ENCODE peak calls at places on chromosomes 3 and 15, in five cellular contexts. Z, J, F, S and V are unnamed samples. For H3K4me1, the result is how much of the 10 kb centered on the place peaks cover.

GRCh38 chr3:104956620-104957345 is 409.9 kb upstream of the ALCAM start:
- DNase-seq in J (no peak), S (no peak), Z (no peak), F (no peak), V (peak)

GRCh38 chr3:125037498-125038150 is 18.2 kb downstream of the HEG1 start:
- DNase-seq in S (no peak), Z (no peak), F (peak), J (no peak), V (no peak)

GRCh38 chr3:40828741-40829415 is 304.1 kb downstream of the ZNF621 start:
- DNase-seq in J (no peak), F (no peak), Z (no peak), S (no peak), V (no peak)

GRCh38 chr3:113287111-113287817 is 75.9 kb downstream of the BOC start:
- DNase-seq in F (peak), S (no peak), J (no peak), Z (no peak), V (no peak)

GRCh38 chr3:65732060-65732933 is 306.4 kb downstream of the MAGI1 start:
- DNase-seq in S (no peak), Z (no peak), F (peak), J (peak), V (peak)

GRCh38 chr3:2504912-2505311 is 406.2 kb downstream of the CNTN4 start:
- DNase-seq in Z (no peak), F (no peak), J (no peak), S (no peak), V (no peak)

GRCh38 chr3:197306374-197307086 is 8.1 kb upstream of the DLG1 start:
- DNase-seq in Z (no peak), F (peak), S (no peak), J (no peak), V (no peak)

GRCh38 chr3:28973621-28974020 is 307.2 kb upstream of the RBMS3 start:
- DNase-seq in Z (no peak), S (no peak), F (peak), J (no peak), V (no peak)

GRCh38 chr15:47331796-47332480 is 385.4 kb upstream of the SEMA6D start:
- DNase-seq in J (no peak), S (no peak), F (peak), Z (no peak), V (no peak)

GRCh38 chr3:28978092-28978491 is 302.8 kb upstream of the RBMS3 start:
- DNase-seq in J (no peak), S (no peak), F (no peak), Z (no peak), V (no peak)

GRCh38 chr3:196533260-196533681 is 18.1 kb upstream of the SMCO1 start:
- DNase-seq in F (peak), J (no peak), S (no peak), Z (no peak), V (peak)

GRCh38 chr3:138032567-138032966 is 22.6 kb downstream of the CLDN18 start:
- DNase-seq in Z (no peak), F (no peak), S (no peak), J (no peak), V (no peak)

GRCh38 chr3:23202921-23203650 is at the start of gene UBE2E2:
- DNase-seq in Z (peak), S (peak), J (peak), F (peak), V (peak)

GRCh38 chr3:129567176-129567705 is 24.3 kb downstream of the H1-8 start:
- DNase-seq in S (no peak), F (no peak), J (no peak), Z (peak), V (no peak)

GRCh38 chr3:57727096-57727495 is 29.0 kb upstream of the SLMAP start:
- DNase-seq in J (no peak), S (no peak), F (no peak), Z (no peak), V (no peak)

DNA sequence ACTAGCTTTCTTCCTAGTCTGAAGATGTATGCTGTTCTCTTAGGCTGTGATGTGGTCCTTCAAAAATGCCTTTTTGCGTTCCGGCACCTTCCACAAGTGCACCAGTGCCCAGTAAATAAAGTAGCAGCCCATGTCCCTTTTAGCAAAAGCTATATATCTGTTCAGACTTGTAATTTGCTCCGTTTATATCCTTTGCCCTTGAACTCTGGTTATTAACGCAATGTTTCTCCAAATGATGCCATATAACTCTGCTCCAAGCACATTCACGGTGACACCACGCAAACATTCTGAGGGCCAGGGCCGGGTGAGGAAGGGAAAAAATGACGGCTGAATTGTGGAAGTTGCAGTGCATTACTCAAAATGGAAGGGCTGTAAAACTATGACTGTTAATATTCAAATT is 1001.1 kb upstream of the NR2F2 start:
- DNase-seq in J (no peak), Z (no peak), F (no peak), S (no peak), V (no peak)
- H3K4me1 ChIP-seq in J (under half), Z (under half), F (under half), S (under half), V (under half)

GRCh38 chr3:8972614-8973013 is 9.3 kb upstream of the RAD18 start:
- DNase-seq in Z (no peak), F (peak), J (no peak), S (no peak), V (no peak)
- H3K4me1 ChIP-seq in Z (under half), F (under half), J (under half), S (under half), V (under half)

DNA sequence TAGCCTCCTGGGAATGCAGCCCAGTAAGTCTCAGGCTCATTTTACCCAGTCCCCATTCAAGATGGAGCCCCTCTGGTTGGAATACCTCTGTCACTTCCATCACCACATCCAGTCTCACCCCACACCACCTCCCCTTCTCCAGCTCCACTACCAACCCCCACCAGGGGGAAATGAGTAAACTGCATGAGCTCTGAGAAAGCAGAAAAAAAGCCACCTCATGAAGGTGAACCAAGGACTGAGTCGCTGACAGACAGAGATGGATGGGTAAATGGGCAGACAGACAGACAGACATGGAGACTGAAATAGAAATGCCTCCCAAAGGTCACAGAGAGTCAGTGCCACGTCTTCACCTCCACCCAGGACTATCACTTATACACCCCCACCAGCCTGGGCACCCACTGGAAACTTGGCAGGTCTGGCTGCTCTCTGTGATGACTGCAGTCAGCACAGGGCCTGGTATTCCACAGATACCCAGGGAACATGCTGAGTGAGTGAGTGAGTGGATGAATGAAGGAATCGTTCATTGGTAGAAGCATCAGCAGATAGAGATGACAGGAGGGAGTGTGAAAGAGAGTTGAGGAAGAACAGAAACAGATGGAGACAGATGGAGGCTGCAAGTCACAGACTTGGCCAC is 4.9 kb upstream of the LOXL1 start:
- DNase-seq in J (no peak), F (no peak), Z (peak), S (no peak), V (no peak)
- H3K4me1 ChIP-seq in J (under half), F (under half), Z (half or more), S (under half), V (under half)

GRCh38 chr3:16305121-16305541 is 40.1 kb downstream of the OXNAD1 start:
- DNase-seq in Z (no peak), S (no peak), F (no peak), J (no peak), V (no peak)

GRCh38 chr3:16304065-16305010 is 39.3 kb downstream of the OXNAD1 start:
- DNase-seq in S (no peak), F (no peak), J (no peak), Z (no peak), V (no peak)

GRCh38 chr3:16301490-16301889 is 36.5 kb downstream of the OXNAD1 start:
- DNase-seq in J (no peak), S (no peak), F (no peak), Z (no peak), V (no peak)

GRCh38 chr3:16302082-16302631 is 37.1 kb downstream of the OXNAD1 start:
- DNase-seq in Z (no peak), J (no peak), S (no peak), F (no peak), V (no peak)

GRCh38 chr3:16303037-16303436 is 38.0 kb downstream of the OXNAD1 start:
- DNase-seq in S (no peak), J (no peak), Z (no peak), F (no peak), V (no peak)
- H3K4me1 ChIP-seq in S (under half), J (under half), Z (under half), F (under half), V (under half)

GRCh38 chr3:149639093-149639486 is 18.7 kb downstream of the WWTR1 start:
- DNase-seq in Z (no peak), J (no peak), S (no peak), F (no peak), V (no peak)
- H3K4me1 ChIP-seq in Z (half or more), J (under half), S (under half), F (under half), V (under half)